ENCODE peak calls at places on chromosomes 4 and X, in seven cellular contexts. One of them, this sample, is unnamed. For H3K27me3, the result is how much of the 10 kb centered on the place peaks cover.

GRCh38 chr4:139857977-139858376 is 192.4 kb downstream of the MGST2 start:
- DNase-seq in suprapubic skin: no peak
- DNase-seq in H1: no peak
- DNase-seq in body of pancreas: no peak
- DNase-seq in CD8-positive, alpha-beta T cell: no peak
- DNase-seq in lower lobe of right lung: no peak
- DNase-seq in mesendoderm: no peak
- DNase-seq in this sample: no peak

GRCh38 chr4:80209302-80209701 is 12.0 kb downstream of the PRDM8 start:
- DNase-seq in suprapubic skin: no peak
- DNase-seq in body of pancreas: no peak
- DNase-seq in lower lobe of right lung: no peak
- DNase-seq in H1: no peak
- DNase-seq in mesendoderm: no peak
- DNase-seq in CD8-positive, alpha-beta T cell: no peak
- DNase-seq in this sample: no peak

GRCh38 chr4:82467442-82467841 is 37.1 kb downstream of the ENOPH1 start:
- DNase-seq in CD8-positive, alpha-beta T cell: no peak
- DNase-seq in H1: no peak
- DNase-seq in body of pancreas: no peak
- DNase-seq in mesendoderm: no peak
- DNase-seq in lower lobe of right lung: no peak
- DNase-seq in suprapubic skin: no peak
- DNase-seq in this sample: no peak

GRCh38 chr4:1232661-1233621 is 16.0 kb downstream of the CTBP1 start:
- DNase-seq in H1: no peak
- DNase-seq in suprapubic skin: no peak
- DNase-seq in lower lobe of right lung: peak
- DNase-seq in CD8-positive, alpha-beta T cell: no peak
- DNase-seq in body of pancreas: peak
- DNase-seq in mesendoderm: peak
- DNase-seq in this sample: no peak

GRCh38 chrX:96710031-96710430 is 25.4 kb downstream of the DIAPH2 start:
- DNase-seq in lower lobe of right lung: no peak
- DNase-seq in suprapubic skin: no peak
- DNase-seq in H1: no peak
- DNase-seq in body of pancreas: no peak
- DNase-seq in mesendoderm: peak
- DNase-seq in CD8-positive, alpha-beta T cell: no peak
- DNase-seq in this sample: peak

GRCh38 chrX:131907488-131908314 is 115.4 kb upstream of the STK26 start:
- DNase-seq in CD8-positive, alpha-beta T cell: no peak
- DNase-seq in H1: no peak
- DNase-seq in body of pancreas: no peak
- DNase-seq in suprapubic skin: no peak
- DNase-seq in mesendoderm: no peak
- DNase-seq in lower lobe of right lung: no peak
- DNase-seq in this sample: peak

GRCh38 chr4:148311493-148311892 is 130.7 kb downstream of the NR3C2 start:
- DNase-seq in CD8-positive, alpha-beta T cell: no peak
- DNase-seq in lower lobe of right lung: no peak
- DNase-seq in body of pancreas: no peak
- DNase-seq in suprapubic skin: no peak
- DNase-seq in H1: no peak
- DNase-seq in mesendoderm: peak
- DNase-seq in this sample: no peak

GRCh38 chr4:26000274-26000950 is 86.4 kb downstream of the SMIM20 start:
- DNase-seq in suprapubic skin: no peak
- DNase-seq in body of pancreas: peak
- DNase-seq in H1: peak
- DNase-seq in mesendoderm: peak
- DNase-seq in lower lobe of right lung: no peak
- DNase-seq in CD8-positive, alpha-beta T cell: no peak
- DNase-seq in this sample: no peak

GRCh38 chr4:170374770-170375169 is 285.0 kb upstream of the AADAT start:
- DNase-seq in mesendoderm: peak
- DNase-seq in CD8-positive, alpha-beta T cell: no peak
- DNase-seq in body of pancreas: no peak
- DNase-seq in lower lobe of right lung: no peak
- DNase-seq in H1: peak
- DNase-seq in suprapubic skin: no peak
- DNase-seq in this sample: peak

GRCh38 chr4:147717878-147718277 is 14.0 kb upstream of the ARHGAP10 start:
- DNase-seq in body of pancreas: no peak
- DNase-seq in H1: no peak
- DNase-seq in lower lobe of right lung: no peak
- DNase-seq in mesendoderm: no peak
- DNase-seq in suprapubic skin: no peak
- DNase-seq in CD8-positive, alpha-beta T cell: no peak
- DNase-seq in this sample: no peak

GRCh38 chr4:10816571-10816970 is 132.0 kb upstream of the CLNK start:
- DNase-seq in H1: no peak
- DNase-seq in lower lobe of right lung: no peak
- DNase-seq in mesendoderm: no peak
- DNase-seq in CD8-positive, alpha-beta T cell: no peak
- DNase-seq in suprapubic skin: no peak
- DNase-seq in body of pancreas: no peak
- DNase-seq in this sample: no peak

GRCh38 chr4:100372432-100372831 is 145.4 kb downstream of the EMCN start:
- DNase-seq in lower lobe of right lung: no peak
- DNase-seq in mesendoderm: peak
- DNase-seq in H1: peak
- DNase-seq in CD8-positive, alpha-beta T cell: no peak
- DNase-seq in body of pancreas: no peak
- DNase-seq in suprapubic skin: no peak
- DNase-seq in this sample: peak

GRCh38 chrX:16977771-16978170 is 31.3 kb downstream of the REPS2 start:
- DNase-seq in lower lobe of right lung: no peak
- DNase-seq in mesendoderm: no peak
- DNase-seq in H1: no peak
- DNase-seq in body of pancreas: no peak
- DNase-seq in CD8-positive, alpha-beta T cell: no peak
- DNase-seq in suprapubic skin: no peak
- DNase-seq in this sample: no peak

GRCh38 chr4:172850838-172851237 is 317.8 kb upstream of the GALNT7 start:
- DNase-seq in mesendoderm: no peak
- DNase-seq in suprapubic skin: no peak
- DNase-seq in H1: no peak
- DNase-seq in body of pancreas: no peak
- DNase-seq in CD8-positive, alpha-beta T cell: no peak
- DNase-seq in lower lobe of right lung: no peak
- DNase-seq in this sample: no peak

GRCh38 chr4:24657768-24658617 is 73.6 kb upstream of the DHX15 start:
- DNase-seq in suprapubic skin: no peak
- DNase-seq in CD8-positive, alpha-beta T cell: no peak
- DNase-seq in body of pancreas: peak
- DNase-seq in mesendoderm: peak
- DNase-seq in lower lobe of right lung: peak
- DNase-seq in H1: no peak
- DNase-seq in this sample: peak

GRCh38 chr4:2619459-2619858 is 83.0 kb downstream of the FAM193A start:
- DNase-seq in CD8-positive, alpha-beta T cell: no peak
- DNase-seq in mesendoderm: peak
- DNase-seq in lower lobe of right lung: no peak
- DNase-seq in body of pancreas: no peak
- DNase-seq in H1: no peak
- DNase-seq in suprapubic skin: no peak
- DNase-seq in this sample: no peak

GRCh38 chr4:151322565-151322964 is 2.8 kb downstream of the SH3D19 start:
- DNase-seq in suprapubic skin: no peak
- DNase-seq in body of pancreas: no peak
- DNase-seq in mesendoderm: no peak
- DNase-seq in H1: no peak
- DNase-seq in CD8-positive, alpha-beta T cell: no peak
- DNase-seq in lower lobe of right lung: no peak
- DNase-seq in this sample: no peak

GRCh38 chr4:140937866-140938265 is 181.7 kb upstream of the TBC1D9 start:
- DNase-seq in H1: no peak
- DNase-seq in suprapubic skin: no peak
- DNase-seq in lower lobe of right lung: no peak
- DNase-seq in body of pancreas: no peak
- DNase-seq in CD8-positive, alpha-beta T cell: no peak
- DNase-seq in mesendoderm: no peak
- DNase-seq in this sample: no peak

GRCh38 chrX:134026732-134027311 is 41.4 kb upstream of the GPC3 start:
- DNase-seq in body of pancreas: peak
- DNase-seq in mesendoderm: peak
- DNase-seq in CD8-positive, alpha-beta T cell: no peak
- DNase-seq in suprapubic skin: peak
- DNase-seq in lower lobe of right lung: no peak
- DNase-seq in H1: peak
- DNase-seq in this sample: peak

GRCh38 chrX:34350552-34350951 is 218.4 kb upstream of the FAM47A start:
- DNase-seq in lower lobe of right lung: no peak
- DNase-seq in CD8-positive, alpha-beta T cell: no peak
- DNase-seq in mesendoderm: no peak
- DNase-seq in suprapubic skin: no peak
- DNase-seq in H1: no peak
- DNase-seq in body of pancreas: no peak
- DNase-seq in this sample: no peak

DNA sequence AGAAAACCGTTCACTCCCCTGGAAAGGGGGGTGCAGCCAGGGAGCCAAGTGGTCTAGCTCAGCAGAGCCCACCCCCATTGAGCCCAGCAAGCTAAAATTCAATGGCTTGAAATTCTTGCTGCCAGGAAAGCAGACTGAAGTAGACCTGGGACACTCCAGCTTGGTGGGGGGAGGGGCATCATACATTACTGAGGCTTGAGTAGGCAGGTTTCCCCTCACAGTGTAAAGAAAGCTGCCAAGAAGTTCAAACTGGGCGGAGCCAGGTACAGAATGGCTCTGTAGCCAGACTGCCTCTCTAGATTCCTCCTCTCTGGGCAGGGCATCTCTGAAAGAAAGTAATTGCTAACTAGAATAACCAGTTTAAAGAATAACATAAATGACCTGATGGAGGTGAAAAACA is 372.3 kb upstream of the F9 start:
- DNase-seq in mesendoderm: peak
- DNase-seq in CD8-positive, alpha-beta T cell: no peak
- DNase-seq in suprapubic skin: no peak
- DNase-seq in H1: no peak
- DNase-seq in lower lobe of right lung: peak
- DNase-seq in body of pancreas: no peak
- DNase-seq in this sample: no peak
- H3K27me3 ChIP-seq in mesendoderm: under half
- H3K27me3 ChIP-seq in CD8-positive, alpha-beta T cell: under half
- H3K27me3 ChIP-seq in suprapubic skin: under half
- H3K27me3 ChIP-seq in H1: under half
- H3K27me3 ChIP-seq in lower lobe of right lung: under half
- H3K27me3 ChIP-seq in body of pancreas: under half
- H3K27me3 ChIP-seq in this sample: under half

DNA sequence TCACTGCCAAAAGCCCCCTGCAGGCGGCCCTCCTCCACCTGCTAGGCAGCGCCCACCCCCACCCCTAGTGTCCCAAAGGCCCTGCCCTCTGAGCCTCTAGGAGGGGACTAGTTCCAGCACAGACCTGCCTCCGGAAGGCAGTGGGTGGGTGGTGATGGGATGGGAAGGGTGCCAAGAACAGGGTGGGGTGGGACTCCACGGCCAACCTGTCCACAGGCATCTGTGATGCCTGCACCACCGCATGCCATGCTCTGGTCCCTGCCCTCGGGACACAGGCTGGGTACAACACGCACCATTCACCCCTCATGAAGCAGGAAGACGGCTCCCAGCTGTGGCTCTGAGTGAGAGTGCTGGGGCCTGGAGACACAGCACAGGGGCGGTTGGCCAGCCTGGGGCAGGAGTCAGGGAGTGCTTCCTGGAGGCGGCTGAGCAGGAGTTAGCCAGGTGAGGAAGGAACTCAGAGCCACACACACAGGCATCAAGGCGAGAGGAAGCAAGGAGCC is 243.1 kb upstream of the PSAPL1 start:
- DNase-seq in suprapubic skin: no peak
- DNase-seq in H1: no peak
- DNase-seq in lower lobe of right lung: no peak
- DNase-seq in mesendoderm: no peak
- DNase-seq in body of pancreas: no peak
- DNase-seq in CD8-positive, alpha-beta T cell: no peak
- DNase-seq in this sample: peak
- H3K4me3 ChIP-seq in suprapubic skin: no peak
- H3K4me3 ChIP-seq in H1: no peak
- H3K4me3 ChIP-seq in lower lobe of right lung: no peak
- H3K4me3 ChIP-seq in mesendoderm: no peak
- H3K4me3 ChIP-seq in body of pancreas: no peak
- H3K4me3 ChIP-seq in CD8-positive, alpha-beta T cell: no peak
- H3K4me3 ChIP-seq in this sample: no peak

DNA sequence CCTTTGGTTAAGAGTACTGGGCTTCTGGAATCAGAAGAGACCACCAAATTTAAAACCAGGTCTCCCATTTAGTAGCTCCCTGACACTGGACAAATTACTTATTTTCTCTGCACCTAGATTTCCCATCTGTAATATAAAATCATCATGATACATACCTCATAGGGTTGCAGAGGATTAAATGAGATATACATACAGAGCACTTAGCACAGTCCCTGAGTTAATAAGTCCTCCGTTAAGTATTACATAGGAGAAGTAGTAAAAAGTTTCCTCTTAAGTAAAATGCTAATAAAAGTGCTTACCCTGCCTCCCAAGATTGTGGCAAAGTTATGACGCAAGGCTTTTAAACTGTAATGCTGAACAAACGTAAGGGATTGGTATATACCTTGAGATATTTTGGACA is 539 bp upstream of the CHIC1 start:
- DNase-seq in H1: no peak
- DNase-seq in CD8-positive, alpha-beta T cell: no peak
- DNase-seq in suprapubic skin: no peak
- DNase-seq in mesendoderm: peak
- DNase-seq in lower lobe of right lung: no peak
- DNase-seq in body of pancreas: no peak
- DNase-seq in this sample: no peak
- H3K27me3 ChIP-seq in H1: under half
- H3K27me3 ChIP-seq in CD8-positive, alpha-beta T cell: under half
- H3K27me3 ChIP-seq in suprapubic skin: under half
- H3K27me3 ChIP-seq in mesendoderm: under half
- H3K27me3 ChIP-seq in lower lobe of right lung: under half
- H3K27me3 ChIP-seq in body of pancreas: under half
- H3K27me3 ChIP-seq in this sample: under half

DNA sequence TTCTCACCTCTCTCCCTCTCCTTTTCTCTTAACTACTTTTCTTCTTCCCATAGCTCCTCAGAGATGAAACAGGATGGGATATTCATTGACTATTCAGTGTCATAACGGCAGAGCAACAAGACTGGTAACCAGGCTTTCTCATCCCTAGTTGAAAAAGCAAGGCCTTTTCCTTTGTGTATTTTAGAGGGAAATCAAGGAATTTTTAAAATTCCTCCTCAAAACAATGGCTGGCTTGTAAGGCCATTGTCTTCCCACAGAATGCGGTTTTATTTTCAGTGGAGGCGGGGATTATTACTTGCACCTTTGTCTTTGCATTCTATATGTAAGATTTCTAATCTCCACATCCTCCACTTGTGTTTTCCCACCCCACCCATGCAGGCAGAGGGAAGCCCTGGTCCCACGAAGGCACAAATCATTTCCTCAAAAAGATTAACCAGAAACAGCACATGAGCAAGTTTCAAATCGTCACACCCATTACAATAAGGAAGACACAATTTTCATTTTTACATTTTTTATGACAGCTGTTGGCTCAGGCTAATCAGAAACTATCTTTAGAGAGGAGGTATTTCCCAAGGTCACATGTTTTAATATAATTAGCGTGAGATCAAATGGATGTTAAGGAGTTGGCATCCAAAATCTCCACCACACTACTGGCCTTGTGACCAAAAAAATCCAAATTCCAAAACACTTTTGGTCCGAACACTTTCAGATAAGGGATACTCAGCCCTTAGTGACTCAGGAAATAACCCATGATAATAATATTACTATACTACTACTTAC is 53.0 kb upstream of the KDR start:
- DNase-seq in lower lobe of right lung: no peak
- DNase-seq in suprapubic skin: no peak
- DNase-seq in H1: no peak
- DNase-seq in body of pancreas: no peak
- DNase-seq in mesendoderm: peak
- DNase-seq in CD8-positive, alpha-beta T cell: no peak
- DNase-seq in this sample: no peak
- H3K4me3 ChIP-seq in lower lobe of right lung: no peak
- H3K4me3 ChIP-seq in suprapubic skin: no peak
- H3K4me3 ChIP-seq in H1: no peak
- H3K4me3 ChIP-seq in body of pancreas: no peak
- H3K4me3 ChIP-seq in mesendoderm: no peak
- H3K4me3 ChIP-seq in CD8-positive, alpha-beta T cell: no peak
- H3K4me3 ChIP-seq in this sample: no peak